ENCODE peak calls at places on chromosomes 12 and 14, in nine cellular contexts. Z, W, O, F, E, T, K, D and X are unnamed samples.

GRCh38 chr14:34363733-34364134 is 98.3 kb downstream of the SPTSSA start:
- DNase-seq in Z (no peak), W (no peak), O (no peak), F (no peak), E (no peak), T (no peak), K (no peak), D (no peak), X (no peak)

GRCh38 chr12:8993827-8994226 is 4.5 kb downstream of the KLRG1 start:
- DNase-seq in Z (no peak), W (no peak), O (no peak), F (no peak), E (no peak), T (no peak), K (no peak), D (no peak), X (no peak)

GRCh38 chr12:30515351-30515750 is 180.3 kb downstream of the IPO8 start:
- DNase-seq in Z (peak), W (no peak), O (no peak), F (no peak), E (no peak), T (peak), K (peak), D (no peak), X (no peak)

GRCh38 chr12:20596036-20596435 is 99.1 kb upstream of the SLCO1C1 start:
- DNase-seq in Z (no peak), W (no peak), O (no peak), F (no peak), E (no peak), T (no peak), K (no peak), D (no peak), X (no peak)

GRCh38 chr14:79764288-79764687 is 447.0 kb downstream of the DIO2 start:
- DNase-seq in Z (no peak), W (no peak), O (no peak), F (no peak), E (no peak), T (no peak), K (no peak), D (no peak), X (no peak)

GRCh38 chr12:65787056-65787855 is 37.0 kb upstream of the HMGA2 start:
- DNase-seq in Z (peak), W (no peak), O (no peak), F (no peak), E (no peak), T (no peak), K (no peak), D (no peak), X (no peak)

GRCh38 chr14:92513204-92513965 is at the start of gene RIN3:
- DNase-seq in Z (peak), W (peak), O (no peak), F (peak), E (peak), T (peak), K (no peak), D (no peak), X (peak)

GRCh38 chr14:85532981-85533820 is 3.3 kb downstream of the FLRT2 start:
- DNase-seq in Z (peak), W (peak), O (peak), F (peak), E (peak), T (peak), K (no peak), D (peak), X (peak)

GRCh38 chr14:92922883-92923743 is at the start of gene CHGA:
- DNase-seq in Z (peak), W (peak), O (peak), F (peak), E (no peak), T (peak), K (no peak), D (peak), X (no peak)

GRCh38 chr14:76777721-76778120 is 16.5 kb downstream of the VASH1 start:
- DNase-seq in Z (no peak), W (peak), O (no peak), F (no peak), E (peak), T (no peak), K (no peak), D (no peak), X (no peak)

GRCh38 chr12:44930972-44931600 is 55.0 kb upstream of the NELL2 start:
- DNase-seq in Z (peak), W (no peak), O (no peak), F (no peak), E (no peak), T (peak), K (peak), D (no peak), X (no peak)

GRCh38 chr12:87939182-87939581 is 90.0 kb downstream of the C12orf50 start:
- DNase-seq in Z (no peak), W (no peak), O (no peak), F (no peak), E (no peak), T (no peak), K (no peak), D (no peak), X (no peak)

GRCh38 chr12:6647083-6647604 is at the start of gene ACRBP:
- DNase-seq in Z (no peak), W (peak), O (peak), F (peak), E (peak), T (peak), K (peak), D (peak), X (no peak)